ENCODE peak calls at places on chromosomes 1 and 21, in nine cellular contexts. V, Z, I, O, G, M, W, C and B are unnamed samples. For H3K4me1, the result is how much of the 10 kb centered on the place peaks cover.

GRCh38 chr1:162349635-162350330 is 26.9 kb downstream of the SPATA46 start:
- DNase-seq in G (peak), V (no peak), O (no peak), W (peak), Z (no peak), C (no peak), I (no peak), M (no peak), B (no peak)

GRCh38 chr1:210418863-210419641 is 90.3 kb downstream of the HHAT start:
- DNase-seq in O (no peak), V (no peak), Z (no peak), I (no peak), G (no peak), C (no peak), W (no peak), M (no peak), B (no peak)

GRCh38 chr1:218525451-218526197 is 180.5 kb downstream of the TGFB2 start:
- DNase-seq in O (no peak), G (no peak), V (no peak), Z (no peak), I (no peak), C (no peak), W (no peak), M (no peak), B (no peak)

GRCh38 chr1:67935560-67935959 is 102.3 kb upstream of the GNG12 start:
- DNase-seq in I (no peak), O (no peak), G (no peak), W (no peak), Z (no peak), M (no peak), C (no peak), V (no peak), B (no peak)

GRCh38 chr21:34143783-34144182 is 70.4 kb downstream of the MRPS6 start:
- DNase-seq in Z (no peak), G (no peak), O (no peak), M (no peak), V (no peak), I (no peak), W (no peak), C (no peak), B (no peak)

GRCh38 chr1:228488107-228488817 is 1.1 kb downstream of the RNF187 start:
- DNase-seq in I (no peak), O (no peak), M (peak), C (no peak), G (no peak), W (no peak), V (no peak), Z (no peak), B (no peak)

GRCh38 chr1:152457071-152457470 is 43.0 kb upstream of the CRNN start:
- DNase-seq in I (no peak), C (no peak), Z (no peak), V (no peak), M (no peak), G (no peak), O (no peak), W (no peak), B (no peak)

GRCh38 chr1:119217429-119217828 is 77.0 kb upstream of the WARS2 start:
- DNase-seq in V (no peak), W (no peak), C (no peak), G (no peak), Z (no peak), I (no peak), O (no peak), M (no peak), B (no peak)

GRCh38 chr21:44766014-44766817 is 35.4 kb downstream of the UBE2G2 start:
- DNase-seq in M (peak), W (no peak), G (no peak), Z (no peak), I (no peak), O (no peak), C (no peak), V (no peak), B (no peak)

GRCh38 chr1:41917835-41918449 is 780 bp downstream of the HIVEP3 start:
- DNase-seq in C (peak), W (peak), V (peak), Z (peak), M (peak), I (peak), O (peak), G (peak), B (peak)

GRCh38 chr1:86866665-86867064 is 47.3 kb downstream of the SELENOF start:
- DNase-seq in G (peak), Z (no peak), V (no peak), O (no peak), I (no peak), C (no peak), M (no peak), W (peak), B (no peak)

GRCh38 chr1:17315542-17316130 is 7.6 kb downstream of the PADI4 start:
- DNase-seq in V (no peak), M (no peak), I (no peak), C (no peak), W (peak), O (no peak), Z (no peak), G (no peak), B (no peak)

GRCh38 chr1:202135221-202135721 is 9.3 kb downstream of the ARL8A start:
- DNase-seq in V (peak), M (peak), W (peak), G (peak), O (peak), Z (peak), I (no peak), C (peak), B (peak)

GRCh38 chr1:25527226-25527846 is 16.1 kb upstream of the LDLRAP1 start:
- DNase-seq in M (no peak), G (no peak), C (no peak), W (no peak), V (no peak), I (no peak), Z (no peak), O (no peak), B (no peak)

GRCh38 chr1:149844650-149845255 is 54.6 kb upstream of the BOLA1 start:
- DNase-seq in W (peak), C (no peak), V (peak), M (no peak), G (no peak), I (no peak), O (no peak), Z (no peak), B (no peak)

GRCh38 chr1:67952071-67952470 is 98.4 kb downstream of the DIRAS3 start:
- DNase-seq in W (no peak), V (no peak), C (no peak), M (no peak), O (no peak), G (peak), Z (no peak), I (no peak), B (no peak)

GRCh38 chr21:28913071-28913470 is 79.6 kb downstream of the LTN1 start:
- DNase-seq in W (no peak), V (no peak), O (no peak), Z (no peak), C (no peak), I (no peak), M (no peak), G (no peak), B (no peak)

GRCh38 chr1:22774483-22775182 is 64.0 kb downstream of the EPHB2 start:
- DNase-seq in V (no peak), M (no peak), G (no peak), W (no peak), C (no peak), O (no peak), Z (no peak), I (no peak), B (no peak)

GRCh38 chr1:165355977-165356811 is at the start of gene LMX1A:
- DNase-seq in M (peak), I (no peak), O (no peak), Z (no peak), G (no peak), C (no peak), W (no peak), V (no peak), B (no peak)

GRCh38 chr1:89942825-89943658 is 51.9 kb upstream of the ZNF326 start:
- DNase-seq in M (no peak), I (no peak), G (no peak), O (no peak), Z (no peak), C (no peak), V (no peak), W (peak), B (no peak)

GRCh38 chr1:183609313-183609712 is 19.1 kb upstream of the NCF2 start:
- DNase-seq in G (peak), C (peak), O (no peak), I (peak), M (no peak), Z (no peak), W (peak), V (peak), B (no peak)

GRCh38 chr1:67802565-67802964 is 30.7 kb downstream of the GNG12 start:
- DNase-seq in Z (no peak), I (no peak), W (no peak), V (no peak), C (no peak), O (no peak), G (no peak), M (no peak), B (no peak)

GRCh38 chr1:218787826-218788225 is 385.9 kb upstream of the LYPLAL1 start:
- DNase-seq in I (no peak), Z (no peak), V (no peak), O (no peak), G (peak), W (peak), M (no peak), C (no peak), B (no peak)

GRCh38 chr1:153402226-153402625 is 11.4 kb upstream of the S100A8 start:
- DNase-seq in C (no peak), G (no peak), O (no peak), V (no peak), Z (no peak), M (no peak), W (no peak), I (no peak), B (no peak)

GRCh38 chr1:7253988-7254587 is 468.8 kb downstream of the CAMTA1 start:
- DNase-seq in Z (no peak), M (no peak), O (no peak), C (no peak), I (no peak), V (no peak), G (no peak), W (no peak), B (no peak)

GRCh38 chr1:215076312-215076711 is 6.2 kb upstream of the KCNK2 start:
- DNase-seq in Z (no peak), V (peak), G (peak), O (no peak), W (peak), I (no peak), C (peak), M (no peak), B (no peak)

GRCh38 chr1:113399063-113399583 is 8.8 kb downstream of the MAGI3 start:
- DNase-seq in I (no peak), Z (no peak), G (no peak), O (no peak), W (no peak), V (no peak), C (peak), M (no peak), B (no peak)

GRCh38 chr21:46109251-46110221 is 11.6 kb downstream of the COL6A2 start:
- DNase-seq in C (peak), M (peak), Z (no peak), I (peak), O (peak), W (no peak), G (no peak), V (no peak), B (no peak)

GRCh38 chr21:45464309-45464708 is 59.3 kb downstream of the COL18A1 start:
- DNase-seq in O (no peak), M (peak), G (no peak), W (no peak), V (no peak), I (no peak), Z (no peak), C (no peak), B (no peak)

GRCh38 chr1:163094589-163094988 is 25.4 kb downstream of the RGS4 start:
- DNase-seq in O (no peak), G (peak), C (no peak), M (no peak), V (no peak), W (no peak), Z (no peak), I (no peak), B (no peak)

GRCh38 chr21:37139902-37140301 is 66.8 kb downstream of the TTC3 start:
- DNase-seq in G (peak), O (no peak), W (peak), I (no peak), M (no peak), Z (no peak), C (no peak), V (peak), B (no peak)

DNA sequence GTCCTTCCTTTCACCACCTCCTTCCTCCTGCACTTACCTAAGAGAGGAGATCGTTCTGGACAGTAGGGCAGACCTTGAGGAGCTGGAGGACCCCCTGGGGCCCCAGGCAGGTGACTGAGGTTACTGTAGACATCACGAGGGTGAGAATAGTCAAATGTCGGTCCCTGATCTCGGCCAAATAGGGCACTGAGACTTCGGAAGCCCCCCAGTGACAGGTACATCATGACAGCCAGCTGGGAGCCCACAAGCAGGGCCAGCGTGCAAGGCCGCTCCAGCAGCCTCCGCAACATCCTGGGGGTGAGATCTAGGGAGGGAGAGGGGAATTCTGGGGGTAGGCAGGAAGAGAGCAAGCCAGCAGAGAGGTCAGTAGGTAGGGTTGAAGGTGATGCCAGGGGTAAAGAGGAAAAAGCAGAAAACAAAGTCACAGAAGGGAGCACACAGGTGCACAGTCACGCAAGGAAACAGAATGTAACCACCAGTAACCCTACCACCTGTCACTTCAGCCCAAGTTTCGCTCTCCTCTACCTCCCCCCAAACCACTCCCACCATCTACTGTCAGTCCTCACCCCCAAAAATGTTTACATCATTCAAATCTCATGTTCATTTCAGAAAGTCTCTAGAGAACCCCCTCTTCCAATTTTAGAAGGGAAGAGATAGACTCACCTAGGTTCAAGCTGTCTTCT is 1.4 kb downstream of the B4GALT3 start:
- DNase-seq in G (no peak), Z (no peak), M (peak), I (no peak), W (no peak), V (no peak), C (no peak), O (no peak), B (no peak)
- H3K4me3 ChIP-seq in G (no peak), Z (peak), M (peak), I (no peak), W (no peak), V (peak), C (peak), O (peak), B (peak)

GRCh38 chr1:175178056-175178455 is 14.5 kb downstream of the KIAA0040 start:
- DNase-seq in O (no peak), I (no peak), Z (no peak), M (no peak), V (no peak), W (peak), G (no peak), C (no peak), B (no peak)
- H3K4me1 ChIP-seq in O (under half), I (under half), Z (under half), M (under half), V (under half), W (under half), G (under half), C (under half), B (under half)

DNA sequence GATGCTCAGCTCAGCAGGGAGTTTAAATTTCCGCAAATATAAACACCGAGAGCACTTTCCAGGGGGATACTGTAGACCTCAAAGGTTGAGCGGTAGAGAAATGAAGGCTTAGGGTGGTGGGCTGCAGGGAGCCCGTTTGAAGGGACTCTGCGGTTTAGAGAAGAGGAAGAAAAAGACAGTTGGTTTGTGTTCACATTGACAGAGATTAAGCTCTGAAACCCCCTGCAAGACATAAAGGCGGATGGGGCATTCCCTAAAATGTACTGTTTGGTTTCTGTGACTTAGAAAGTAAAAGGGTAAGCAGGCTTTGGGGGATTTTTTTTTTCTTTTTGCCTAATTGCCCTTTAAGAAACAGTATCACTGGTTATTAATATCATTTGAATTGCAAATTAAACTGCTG is 1.3 kb downstream of the KAZN start:
- DNase-seq in Z (no peak), O (no peak), V (no peak), G (no peak), I (no peak), W (no peak), C (no peak), M (no peak), B (no peak)
- H3K4me3 ChIP-seq in Z (no peak), O (no peak), V (peak), G (peak), I (peak), W (peak), C (no peak), M (peak), B (no peak)

GRCh38 chr1:1239624-1240347 is 6.7 kb downstream of the C1QTNF12 start:
- DNase-seq in G (no peak), Z (no peak), W (peak), O (no peak), I (no peak), C (no peak), M (no peak), V (no peak), B (no peak)
- H3K4me1 ChIP-seq in G (under half), Z (under half), W (under half), O (under half), I (under half), C (under half), M (under half), V (under half), B (under half)

DNA sequence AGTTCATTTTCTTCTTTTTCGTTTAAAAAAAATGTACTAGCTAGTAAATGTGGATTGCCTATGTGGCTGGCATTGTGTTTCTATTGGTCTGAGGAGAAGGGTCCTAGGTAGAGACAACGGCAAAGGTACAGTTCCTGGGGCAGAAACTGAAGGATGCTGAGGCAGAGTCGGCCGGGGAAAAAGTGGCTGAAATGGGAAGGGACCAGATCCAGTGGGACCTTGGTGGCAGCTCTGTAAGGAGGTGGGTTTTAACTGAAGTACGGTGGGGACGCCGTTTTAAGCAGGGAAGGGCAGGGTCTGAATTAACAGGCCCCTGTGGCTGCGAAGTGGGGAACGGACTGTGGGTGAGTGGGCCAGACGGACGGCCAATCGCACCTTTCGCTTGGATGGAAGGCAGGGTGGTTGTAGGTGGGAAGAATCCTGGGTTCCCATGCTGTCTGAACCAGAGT is 420 bp upstream of the VPS13D start:
- DNase-seq in G (no peak), M (no peak), O (no peak), I (no peak), V (no peak), W (no peak), Z (no peak), C (no peak), B (no peak)
- H3K4me3 ChIP-seq in G (no peak), M (no peak), O (no peak), I (no peak), V (peak), W (no peak), Z (no peak), C (no peak), B (no peak)

GRCh38 chr1:24107462-24108225 is 4.3 kb downstream of the MYOM3 start:
- DNase-seq in I (no peak), C (no peak), W (no peak), O (no peak), M (no peak), Z (no peak), G (peak), V (no peak), B (no peak)
- H3K4me1 ChIP-seq in I (under half), C (under half), W (under half), O (under half), M (under half), Z (under half), G (under half), V (under half), B (under half)

DNA sequence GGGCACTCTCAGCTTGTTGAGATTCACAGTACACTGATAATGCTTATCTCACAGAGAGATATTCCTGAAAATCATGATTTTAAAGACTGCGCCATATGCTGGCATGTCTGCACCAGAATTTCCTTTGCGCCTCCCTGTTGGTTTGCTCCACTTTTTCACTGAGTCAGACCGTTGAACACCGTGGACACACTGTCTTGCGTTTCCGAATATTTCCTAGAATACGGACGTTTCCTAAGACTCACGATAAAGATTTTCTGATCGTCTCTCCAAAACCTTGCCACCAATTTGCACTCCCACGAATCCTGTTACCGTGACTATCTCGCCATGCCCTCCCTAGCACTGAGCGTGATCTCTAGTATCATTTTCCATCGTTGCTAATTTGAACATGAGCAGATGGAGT is 467 bp upstream of the C1orf115 start:
- DNase-seq in W (no peak), M (no peak), G (no peak), I (no peak), C (no peak), Z (no peak), V (no peak), O (no peak), B (no peak)
- H3K4me3 ChIP-seq in W (no peak), M (peak), G (peak), I (peak), C (peak), Z (peak), V (no peak), O (peak), B (peak)

GRCh38 chr1:242428403-242429190 is 95.9 kb downstream of the PLD5 start:
- DNase-seq in I (no peak), Z (no peak), G (no peak), W (no peak), V (no peak), C (peak), M (no peak), O (no peak), B (no peak)
- H3K4me1 ChIP-seq in I (under half), Z (under half), G (under half), W (under half), V (under half), C (under half), M (under half), O (under half), B (under half)